ENCODE peak calls at places on chromosomes 13 and 19, in nine cellular contexts. L is brain microvascular endothelial cell; F is breast epithelium; H is CD8-positive, alpha-beta T cell; V is fibroblast of lung; O is heart left ventricle; A is mammary epithelial cell; R is astrocyte; C is GM06990. K is an unnamed sample. For H3K36me3, the result is how much of the 10 kb centered on the place peaks cover.

GRCh38 chr19:4913996-4914735 is 4.9 kb downstream of the UHRF1 start:
- DNase-seq in A (no peak), H (peak), V (peak), L (no peak), R (peak), O (no peak), C (no peak), F (no peak), K (no peak)

GRCh38 chr19:36528921-36529518 is 949 bp upstream of the ZNF260 start:
- DNase-seq in V (no peak), F (no peak), C (no peak), O (no peak), R (no peak), H (peak), A (peak), L (no peak), K (no peak)

GRCh38 chr13:110597041-110597689 is 18.2 kb upstream of the NAXD start:
- DNase-seq in C (no peak), H (no peak), L (no peak), O (no peak), R (no peak), F (no peak), V (no peak), A (no peak), K (no peak)

GRCh38 chr19:35963514-35963913 is 27.3 kb downstream of the LRFN3 start:
- DNase-seq in R (peak), O (no peak), A (peak), H (no peak), F (no peak), L (peak), C (no peak), V (peak), K (no peak)

GRCh38 chr19:5336195-5336965 is 4.2 kb downstream of the PTPRS start:
- DNase-seq in C (no peak), O (no peak), A (no peak), R (no peak), H (no peak), V (no peak), L (no peak), F (no peak), K (no peak)

GRCh38 chr19:3550947-3551807 is 6.2 kb downstream of the MFSD12 start:
- DNase-seq in H (no peak), L (no peak), V (no peak), O (no peak), R (no peak), A (no peak), F (no peak), C (no peak), K (no peak)

GRCh38 chr13:31930901-31931522 is 100.6 kb upstream of the FRY start:
- DNase-seq in L (no peak), A (no peak), C (peak), O (no peak), V (peak), F (no peak), H (no peak), R (peak), K (no peak)

GRCh38 chr13:71067164-71067815 is 799.7 kb downstream of the DACH1 start:
- DNase-seq in F (no peak), R (no peak), H (no peak), O (no peak), A (no peak), C (no peak), V (no peak), L (no peak), K (no peak)

GRCh38 chr13:87884874-87885273 is 213.7 kb downstream of the SLITRK5 start:
- DNase-seq in A (no peak), R (peak), H (no peak), L (no peak), F (no peak), C (no peak), V (peak), O (no peak), K (peak)

GRCh38 chr13:113753171-113753570 is 5.9 kb upstream of the TMEM255B start:
- DNase-seq in A (no peak), H (no peak), C (no peak), O (no peak), R (no peak), L (no peak), V (no peak), F (no peak), K (no peak)

GRCh38 chr13:27006519-27007161 is 165.0 kb downstream of the USP12 start:
- DNase-seq in L (peak), A (peak), H (no peak), C (no peak), R (no peak), F (no peak), V (peak), O (no peak), K (peak)

GRCh38 chr13:77810891-77811290 is 107.7 kb downstream of the EDNRB start:
- DNase-seq in C (no peak), R (no peak), H (no peak), F (no peak), A (no peak), L (no peak), V (no peak), O (no peak), K (no peak)

GRCh38 chr13:77815330-77815729 is 103.3 kb downstream of the EDNRB start:
- DNase-seq in F (no peak), L (no peak), O (no peak), A (no peak), C (no peak), R (no peak), H (no peak), V (no peak), K (no peak)

GRCh38 chr13:77811981-77812380 is 106.7 kb downstream of the EDNRB start:
- DNase-seq in O (no peak), R (no peak), C (no peak), V (no peak), F (no peak), H (no peak), A (no peak), L (no peak), K (no peak)

DNA sequence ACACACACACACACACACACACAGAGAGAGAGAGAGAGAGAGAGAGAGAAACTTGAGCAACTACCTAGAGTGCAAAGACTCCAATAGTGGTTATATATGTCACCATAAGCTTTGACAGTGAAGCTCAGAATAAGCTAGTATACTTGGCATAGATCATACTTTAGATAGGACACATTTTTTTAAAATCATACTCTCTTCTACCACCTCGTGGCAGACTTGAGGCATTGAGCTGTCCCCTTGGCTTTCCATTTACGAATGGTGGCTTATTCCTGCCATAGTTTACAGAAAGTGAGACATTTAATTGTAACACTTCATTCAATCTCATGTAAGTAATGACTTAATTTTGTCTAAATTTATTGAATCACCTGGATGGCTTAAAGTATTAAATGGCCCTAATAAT is 108.2 kb downstream of the EDNRB start:
- DNase-seq in F (no peak), O (no peak), A (peak), L (no peak), V (peak), C (no peak), R (peak), H (no peak), K (no peak)
- TF ChIP-seq CTCF in F (no peak), O (no peak), A (peak), L (peak), V (peak), C (peak), R (peak), H (peak), K (peak)

GRCh38 chr13:102255409-102255808 is 146.4 kb downstream of the FGF14 start:
- DNase-seq in H (no peak), L (no peak), F (no peak), O (no peak), R (no peak), V (no peak), A (no peak), C (no peak), K (no peak)
- H3K36me3 ChIP-seq in H (under half), L (under half), F (under half), O (under half), R (under half), V (under half), A (under half), C (under half), K (under half)

GRCh38 chr19:2210206-2210605 is 25.9 kb downstream of the PLEKHJ1 start:
- DNase-seq in H (no peak), L (no peak), F (no peak), O (no peak), R (no peak), C (no peak), V (no peak), A (no peak), K (no peak)

GRCh38 chr19:2209408-2209807 is 26.7 kb downstream of the PLEKHJ1 start:
- DNase-seq in A (no peak), O (no peak), H (no peak), R (no peak), V (no peak), F (no peak), C (no peak), L (no peak), K (no peak)

GRCh38 chr19:2207008-2207407 is 29.1 kb downstream of the PLEKHJ1 start:
- DNase-seq in O (no peak), A (no peak), V (no peak), C (no peak), H (no peak), R (no peak), F (no peak), L (no peak), K (no peak)

GRCh38 chr19:2207991-2208860 is 27.9 kb downstream of the PLEKHJ1 start:
- DNase-seq in H (no peak), R (peak), O (peak), V (peak), C (no peak), A (no peak), L (peak), F (no peak), K (peak)

GRCh38 chr19:2208975-2209374 is 27.2 kb downstream of the PLEKHJ1 start:
- DNase-seq in F (no peak), A (no peak), V (no peak), L (no peak), R (no peak), O (no peak), H (no peak), C (no peak), K (no peak)
- TF ChIP-seq CTCF in F (no peak), A (no peak), V (no peak), L (no peak), R (no peak), O (no peak), H (no peak), C (no peak), K (no peak)

DNA sequence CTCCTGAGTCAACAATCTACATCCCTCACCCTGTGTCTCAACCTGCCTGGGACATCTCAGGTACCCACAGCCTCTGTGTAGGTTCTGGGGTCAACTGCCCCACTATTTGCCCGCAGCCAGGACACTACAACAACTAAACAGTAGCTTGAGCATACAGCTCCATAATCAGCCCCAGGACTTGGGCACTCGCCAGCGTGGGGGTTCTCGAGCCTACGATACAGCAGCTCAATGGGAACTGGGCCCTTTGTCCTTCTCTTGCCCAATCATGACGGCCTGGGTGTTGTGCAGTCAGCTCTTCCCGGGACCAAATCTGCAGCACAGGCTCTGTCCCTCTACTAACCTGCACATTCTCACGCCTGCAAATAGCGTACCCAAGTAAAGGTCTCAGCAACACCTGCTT is 1.3 kb downstream of the ZNF180 start:
- DNase-seq in V (no peak), H (no peak), R (no peak), C (no peak), O (no peak), A (no peak), L (no peak), F (no peak), K (no peak)
- H3K36me3 ChIP-seq in V (under half), H (under half), R (under half), C (under half), O (under half), A (under half), L (under half), F (under half), K (under half)

DNA sequence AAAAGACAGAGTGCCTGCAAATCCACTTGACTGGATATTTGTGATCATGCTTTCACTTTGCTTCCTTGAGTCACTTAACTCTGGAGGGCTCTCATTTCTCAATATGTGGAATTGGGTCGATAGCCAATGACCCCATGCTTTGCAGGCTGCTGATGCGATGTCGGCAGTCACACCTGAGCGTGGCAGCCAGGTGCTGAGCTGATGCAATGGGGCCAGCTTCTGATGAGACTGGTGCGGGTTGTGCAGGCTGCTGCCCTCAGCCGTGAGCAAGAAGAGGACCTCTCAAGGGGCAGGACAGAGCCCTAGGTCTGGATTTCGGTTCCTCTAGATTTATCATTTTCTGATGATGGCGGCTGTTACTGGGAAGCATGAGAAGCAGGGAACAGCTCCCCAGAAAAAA is 334.1 kb downstream of the TEX29 start:
- DNase-seq in L (no peak), H (no peak), O (no peak), F (no peak), R (no peak), V (no peak), C (no peak), A (no peak), K (no peak)
- TF ChIP-seq CTCF in L (no peak), H (no peak), O (no peak), F (no peak), R (no peak), V (no peak), C (no peak), A (no peak), K (no peak)

DNA sequence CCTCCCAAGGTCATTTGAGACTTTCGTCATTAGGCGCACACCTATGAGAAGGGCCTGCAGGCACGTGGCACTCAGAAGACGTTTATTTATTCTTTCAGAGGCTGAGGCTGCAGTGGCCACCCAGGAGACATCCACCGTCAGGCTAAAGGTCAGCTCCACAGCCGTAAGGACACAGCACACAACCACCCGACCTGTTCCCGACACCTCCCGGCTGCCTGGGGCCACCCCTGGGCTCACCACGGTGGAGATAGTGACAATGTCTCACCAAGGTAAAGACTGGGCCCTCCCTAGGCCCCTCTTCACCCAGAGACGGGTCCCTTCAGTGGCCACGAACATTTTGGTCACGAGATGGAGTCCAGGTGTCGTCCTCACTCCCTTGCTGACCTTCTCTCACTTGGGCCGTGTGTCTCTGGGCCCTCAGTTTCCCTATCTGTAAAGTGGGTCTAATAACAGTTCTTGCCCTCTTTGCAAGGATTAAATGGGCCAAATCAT is 32.5 kb downstream of the SPC24 start:
- DNase-seq in A (no peak), O (no peak), L (no peak), V (no peak), R (no peak), C (no peak), F (no peak), H (no peak), K (no peak)
- H3K36me3 ChIP-seq in A (half or more), O (under half), L (half or more), V (under half), R (under half), C (under half), F (under half), H (under half), K (half or more)

K was measured in BE2C.